ENCODE peak calls at places on chromosomes 13 and 19, in seven cellular contexts. One of them, this sample, is unnamed.

GRCh38 chr13:46593403-46593802 is 40.4 kb downstream of the LRCH1 start:
- DNase-seq in neural crest cell: no peak
- DNase-seq in psoas muscle: no peak
- DNase-seq in NCI-H1092 treated with DMSO at 0.1 percent for 48 hours: no peak
- DNase-seq in AG10803: no peak
- DNase-seq in stimulated activated CD4-positive, alpha-beta T cell treated with anti-CD3 and anti-CD28 coated beads, Interleukin-4, amount 100 ng/mL, for 48 hours: peak; percentile 35
- DNase-seq in myocyte: no peak
- DNase-seq in this sample: no peak

GRCh38 chr13:43537124-43537523 is 249.6 kb downstream of the ENOX1 start:
- DNase-seq in neural crest cell: no peak
- DNase-seq in psoas muscle: no peak
- DNase-seq in NCI-H1092 treated with DMSO at 0.1 percent for 48 hours: no peak
- DNase-seq in AG10803: peak; percentile 62
- DNase-seq in stimulated activated CD4-positive, alpha-beta T cell treated with anti-CD3 and anti-CD28 coated beads, Interleukin-4, amount 100 ng/mL, for 48 hours: no peak
- DNase-seq in myocyte: no peak
- DNase-seq in this sample: no peak

GRCh38 chr19:54600228-54600627 is 6.8 kb downstream of the LILRA1 start:
- DNase-seq in neural crest cell: no peak
- DNase-seq in psoas muscle: no peak
- DNase-seq in NCI-H1092 treated with DMSO at 0.1 percent for 48 hours: no peak
- DNase-seq in AG10803: no peak
- DNase-seq in stimulated activated CD4-positive, alpha-beta T cell treated with anti-CD3 and anti-CD28 coated beads, Interleukin-4, amount 100 ng/mL, for 48 hours: no peak
- DNase-seq in myocyte: no peak
- DNase-seq in this sample: no peak

GRCh38 chr13:94708031-94708571 is 4.2 kb downstream of the SOX21 start:
- DNase-seq in neural crest cell: peak; percentile 58
- DNase-seq in psoas muscle: no peak
- DNase-seq in NCI-H1092 treated with DMSO at 0.1 percent for 48 hours: peak; percentile 42
- DNase-seq in AG10803: no peak
- DNase-seq in stimulated activated CD4-positive, alpha-beta T cell treated with anti-CD3 and anti-CD28 coated beads, Interleukin-4, amount 100 ng/mL, for 48 hours: no peak
- DNase-seq in myocyte: no peak
- DNase-seq in this sample: peak; percentile 35

GRCh38 chr19:48487944-48488343 is 18.8 kb downstream of the CYTH2 start:
- DNase-seq in neural crest cell: no peak
- DNase-seq in psoas muscle: peak; percentile 76
- DNase-seq in NCI-H1092 treated with DMSO at 0.1 percent for 48 hours: no peak
- DNase-seq in AG10803: peak; percentile 87
- DNase-seq in stimulated activated CD4-positive, alpha-beta T cell treated with anti-CD3 and anti-CD28 coated beads, Interleukin-4, amount 100 ng/mL, for 48 hours: no peak
- DNase-seq in myocyte: peak; percentile 91
- DNase-seq in this sample: no peak

GRCh38 chr19:14366529-14366928 is 14.7 kb upstream of the ADGRE5 start:
- DNase-seq in neural crest cell: peak; percentile 16
- DNase-seq in psoas muscle: peak; percentile 57
- DNase-seq in NCI-H1092 treated with DMSO at 0.1 percent for 48 hours: peak; percentile 34
- DNase-seq in AG10803: peak; percentile 30
- DNase-seq in stimulated activated CD4-positive, alpha-beta T cell treated with anti-CD3 and anti-CD28 coated beads, Interleukin-4, amount 100 ng/mL, for 48 hours: peak; percentile 76
- DNase-seq in myocyte: peak; percentile 39
- DNase-seq in this sample: peak; percentile 72

GRCh38 chr19:16698914-16699313 is 20.7 kb upstream of the NWD1 start:
- DNase-seq in neural crest cell: no peak
- DNase-seq in psoas muscle: peak; percentile 44
- DNase-seq in NCI-H1092 treated with DMSO at 0.1 percent for 48 hours: no peak
- DNase-seq in AG10803: no peak
- DNase-seq in stimulated activated CD4-positive, alpha-beta T cell treated with anti-CD3 and anti-CD28 coated beads, Interleukin-4, amount 100 ng/mL, for 48 hours: no peak
- DNase-seq in myocyte: peak; percentile 83
- DNase-seq in this sample: peak; percentile 28

GRCh38 chr13:22489771-22490170 is 691.0 kb upstream of the SGCG start:
- DNase-seq in neural crest cell: no peak
- DNase-seq in psoas muscle: no peak
- DNase-seq in NCI-H1092 treated with DMSO at 0.1 percent for 48 hours: no peak
- DNase-seq in AG10803: no peak
- DNase-seq in stimulated activated CD4-positive, alpha-beta T cell treated with anti-CD3 and anti-CD28 coated beads, Interleukin-4, amount 100 ng/mL, for 48 hours: no peak
- DNase-seq in myocyte: peak; percentile 71
- DNase-seq in this sample: no peak

GRCh38 chr19:31285744-31286143 is 63.5 kb downstream of the TSHZ3 start:
- DNase-seq in neural crest cell: no peak
- DNase-seq in psoas muscle: no peak
- DNase-seq in NCI-H1092 treated with DMSO at 0.1 percent for 48 hours: no peak
- DNase-seq in AG10803: peak; percentile 65
- DNase-seq in stimulated activated CD4-positive, alpha-beta T cell treated with anti-CD3 and anti-CD28 coated beads, Interleukin-4, amount 100 ng/mL, for 48 hours: no peak
- DNase-seq in myocyte: peak; percentile 90
- DNase-seq in this sample: peak; percentile 90

GRCh38 chr19:41537789-41538188 is 38.2 kb upstream of the CEACAM21 start:
- DNase-seq in neural crest cell: no peak
- DNase-seq in psoas muscle: no peak
- DNase-seq in NCI-H1092 treated with DMSO at 0.1 percent for 48 hours: no peak
- DNase-seq in AG10803: peak; percentile 11
- DNase-seq in stimulated activated CD4-positive, alpha-beta T cell treated with anti-CD3 and anti-CD28 coated beads, Interleukin-4, amount 100 ng/mL, for 48 hours: no peak
- DNase-seq in myocyte: no peak
- DNase-seq in this sample: peak; percentile 67

GRCh38 chr13:113971471-113972231 is 2.2 kb downstream of the C13orf46 start:
- DNase-seq in neural crest cell: no peak
- DNase-seq in psoas muscle: peak; percentile 10
- DNase-seq in NCI-H1092 treated with DMSO at 0.1 percent for 48 hours: no peak
- DNase-seq in AG10803: no peak
- DNase-seq in stimulated activated CD4-positive, alpha-beta T cell treated with anti-CD3 and anti-CD28 coated beads, Interleukin-4, amount 100 ng/mL, for 48 hours: no peak
- DNase-seq in myocyte: no peak
- DNase-seq in this sample: no peak

GRCh38 chr19:37655689-37656491 is 625 bp upstream of the ZFP30 start:
- DNase-seq in neural crest cell: peak; percentile 71
- DNase-seq in psoas muscle: peak; percentile 87
- DNase-seq in NCI-H1092 treated with DMSO at 0.1 percent for 48 hours: peak; percentile 85
- DNase-seq in AG10803: peak; percentile 76
- DNase-seq in stimulated activated CD4-positive, alpha-beta T cell treated with anti-CD3 and anti-CD28 coated beads, Interleukin-4, amount 100 ng/mL, for 48 hours: peak; percentile 83
- DNase-seq in myocyte: peak; percentile 86
- DNase-seq in this sample: peak; percentile 91

GRCh38 chr13:45048890-45049407 is 59.6 kb downstream of the GPALPP1 start:
- DNase-seq in neural crest cell: no peak
- DNase-seq in psoas muscle: no peak
- DNase-seq in NCI-H1092 treated with DMSO at 0.1 percent for 48 hours: no peak
- DNase-seq in AG10803: no peak
- DNase-seq in stimulated activated CD4-positive, alpha-beta T cell treated with anti-CD3 and anti-CD28 coated beads, Interleukin-4, amount 100 ng/mL, for 48 hours: no peak
- DNase-seq in myocyte: peak; percentile 9
- DNase-seq in this sample: no peak

GRCh38 chr19:46726551-46726950 is 9.6 kb upstream of the PRKD2 start:
- DNase-seq in neural crest cell: no peak
- DNase-seq in psoas muscle: no peak
- DNase-seq in NCI-H1092 treated with DMSO at 0.1 percent for 48 hours: no peak
- DNase-seq in AG10803: no peak
- DNase-seq in stimulated activated CD4-positive, alpha-beta T cell treated with anti-CD3 and anti-CD28 coated beads, Interleukin-4, amount 100 ng/mL, for 48 hours: no peak
- DNase-seq in myocyte: no peak
- DNase-seq in this sample: no peak

GRCh38 chr19:49445997-49446396 is 4.7 kb upstream of the SLC17A7 start:
- DNase-seq in neural crest cell: no peak
- DNase-seq in psoas muscle: no peak
- DNase-seq in NCI-H1092 treated with DMSO at 0.1 percent for 48 hours: no peak
- DNase-seq in AG10803: no peak
- DNase-seq in stimulated activated CD4-positive, alpha-beta T cell treated with anti-CD3 and anti-CD28 coated beads, Interleukin-4, amount 100 ng/mL, for 48 hours: no peak
- DNase-seq in myocyte: no peak
- DNase-seq in this sample: no peak

GRCh38 chr19:4910594-4911273 is 1.4 kb downstream of the UHRF1 start:
- DNase-seq in neural crest cell: peak; percentile 20
- DNase-seq in psoas muscle: peak; percentile 17
- DNase-seq in NCI-H1092 treated with DMSO at 0.1 percent for 48 hours: no peak
- DNase-seq in AG10803: peak; percentile 70
- DNase-seq in stimulated activated CD4-positive, alpha-beta T cell treated with anti-CD3 and anti-CD28 coated beads, Interleukin-4, amount 100 ng/mL, for 48 hours: no peak
- DNase-seq in myocyte: peak; percentile 83
- DNase-seq in this sample: peak; percentile 21

GRCh38 chr19:328025-328505 is 16.5 kb downstream of the MIER2 start:
- DNase-seq in neural crest cell: no peak
- DNase-seq in psoas muscle: no peak
- DNase-seq in NCI-H1092 treated with DMSO at 0.1 percent for 48 hours: no peak
- DNase-seq in AG10803: no peak
- DNase-seq in stimulated activated CD4-positive, alpha-beta T cell treated with anti-CD3 and anti-CD28 coated beads, Interleukin-4, amount 100 ng/mL, for 48 hours: no peak
- DNase-seq in myocyte: no peak
- DNase-seq in this sample: no peak

GRCh38 chr13:47147784-47148062 is 250.9 kb upstream of the HTR2A start:
- DNase-seq in neural crest cell: no peak
- DNase-seq in psoas muscle: no peak
- DNase-seq in NCI-H1092 treated with DMSO at 0.1 percent for 48 hours: no peak
- DNase-seq in AG10803: no peak
- DNase-seq in stimulated activated CD4-positive, alpha-beta T cell treated with anti-CD3 and anti-CD28 coated beads, Interleukin-4, amount 100 ng/mL, for 48 hours: no peak
- DNase-seq in myocyte: no peak
- DNase-seq in this sample: no peak

GRCh38 chr13:111474136-111475002 is 153.9 kb downstream of the TEX29 start:
- DNase-seq in neural crest cell: peak; percentile 20
- DNase-seq in psoas muscle: no peak
- DNase-seq in NCI-H1092 treated with DMSO at 0.1 percent for 48 hours: peak; percentile 85
- DNase-seq in AG10803: peak; percentile 47
- DNase-seq in stimulated activated CD4-positive, alpha-beta T cell treated with anti-CD3 and anti-CD28 coated beads, Interleukin-4, amount 100 ng/mL, for 48 hours: no peak
- DNase-seq in myocyte: peak; percentile 58
- DNase-seq in this sample: no peak

GRCh38 chr19:12825259-12826131 is 8.9 kb downstream of the RTBDN start:
- DNase-seq in neural crest cell: peak; percentile 68
- DNase-seq in psoas muscle: no peak
- DNase-seq in NCI-H1092 treated with DMSO at 0.1 percent for 48 hours: peak; percentile 17
- DNase-seq in AG10803: peak; percentile 32
- DNase-seq in stimulated activated CD4-positive, alpha-beta T cell treated with anti-CD3 and anti-CD28 coated beads, Interleukin-4, amount 100 ng/mL, for 48 hours: no peak
- DNase-seq in myocyte: no peak
- DNase-seq in this sample: no peak

GRCh38 chr19:4909897-4910593 is 744 bp downstream of the UHRF1 start:
- DNase-seq in neural crest cell: peak; percentile 89
- DNase-seq in psoas muscle: peak; percentile 93
- DNase-seq in NCI-H1092 treated with DMSO at 0.1 percent for 48 hours: peak; percentile 95
- DNase-seq in AG10803: peak; percentile 85
- DNase-seq in stimulated activated CD4-positive, alpha-beta T cell treated with anti-CD3 and anti-CD28 coated beads, Interleukin-4, amount 100 ng/mL, for 48 hours: peak; percentile 97
- DNase-seq in myocyte: peak; percentile 93
- DNase-seq in this sample: peak; percentile 95

GRCh38 chr19:54029930-54030490 is 33.7 kb downstream of the VSTM1 start:
- DNase-seq in neural crest cell: peak; percentile 73
- DNase-seq in psoas muscle: peak; percentile 25
- DNase-seq in NCI-H1092 treated with DMSO at 0.1 percent for 48 hours: peak; percentile 43
- DNase-seq in AG10803: peak; percentile 55
- DNase-seq in stimulated activated CD4-positive, alpha-beta T cell treated with anti-CD3 and anti-CD28 coated beads, Interleukin-4, amount 100 ng/mL, for 48 hours: peak; percentile 35
- DNase-seq in myocyte: peak; percentile 77
- DNase-seq in this sample: peak; percentile 50

This sample was measured in SJCRH30.